ENCODE peak calls at places on chromosomes 12 and 14, in five cellular contexts. One of them, this sample, is unnamed.

GRCh38 chr12:32466986-32467711 is 67.8 kb downstream of the FGD4 start:
- DNase-seq in neural progenitor cell: no peak
- DNase-seq in brain microvascular endothelial cell: no peak
- DNase-seq in GM12865: no peak
- DNase-seq in sigmoid colon: no peak
- DNase-seq in this sample: no peak

GRCh38 chr12:96882862-96883261 is 24.2 kb upstream of the NEDD1 start:
- DNase-seq in sigmoid colon: no peak
- DNase-seq in neural progenitor cell: no peak
- DNase-seq in brain microvascular endothelial cell: peak
- DNase-seq in GM12865: no peak
- DNase-seq in this sample: peak

GRCh38 chr12:9651265-9651729 is 18.2 kb upstream of the CLEC2D start:
- DNase-seq in GM12865: peak
- DNase-seq in neural progenitor cell: no peak
- DNase-seq in brain microvascular endothelial cell: peak
- DNase-seq in sigmoid colon: no peak
- DNase-seq in this sample: peak

GRCh38 chr12:14775652-14776020 is 27.6 kb downstream of the WBP11 start:
- DNase-seq in sigmoid colon: no peak
- DNase-seq in brain microvascular endothelial cell: peak
- DNase-seq in GM12865: no peak
- DNase-seq in neural progenitor cell: no peak
- DNase-seq in this sample: no peak

GRCh38 chr14:71651228-71651627 is 281.0 kb upstream of the RGS6 start:
- DNase-seq in GM12865: no peak
- DNase-seq in sigmoid colon: no peak
- DNase-seq in brain microvascular endothelial cell: peak
- DNase-seq in neural progenitor cell: no peak
- DNase-seq in this sample: peak

GRCh38 chr12:4274396-4274959 is 916 bp downstream of the CCND2 start:
- DNase-seq in neural progenitor cell: peak
- DNase-seq in brain microvascular endothelial cell: no peak
- DNase-seq in sigmoid colon: peak
- DNase-seq in GM12865: peak
- DNase-seq in this sample: no peak

GRCh38 chr14:65414961-65415589 is 2.5 kb downstream of the FUT8 start:
- DNase-seq in neural progenitor cell: peak
- DNase-seq in sigmoid colon: no peak
- DNase-seq in brain microvascular endothelial cell: peak
- DNase-seq in GM12865: peak
- DNase-seq in this sample: peak

GRCh38 chr14:46344327-46344937 is 307.1 kb downstream of the RPL10L start:
- DNase-seq in brain microvascular endothelial cell: peak
- DNase-seq in GM12865: peak
- DNase-seq in neural progenitor cell: peak
- DNase-seq in sigmoid colon: no peak
- DNase-seq in this sample: peak

GRCh38 chr14:56870336-56870735 is 60.1 kb upstream of the OTX2 start:
- DNase-seq in brain microvascular endothelial cell: no peak
- DNase-seq in GM12865: no peak
- DNase-seq in sigmoid colon: no peak
- DNase-seq in neural progenitor cell: no peak
- DNase-seq in this sample: no peak

GRCh38 chr12:236445-236844 is 22.5 kb upstream of the SLC6A12 start:
- DNase-seq in GM12865: no peak
- DNase-seq in sigmoid colon: no peak
- DNase-seq in neural progenitor cell: no peak
- DNase-seq in brain microvascular endothelial cell: no peak
- DNase-seq in this sample: no peak

GRCh38 chr14:52043690-52044089 is 25.2 kb downstream of the NID2 start:
- DNase-seq in GM12865: peak
- DNase-seq in neural progenitor cell: peak
- DNase-seq in brain microvascular endothelial cell: peak
- DNase-seq in sigmoid colon: no peak
- DNase-seq in this sample: no peak

GRCh38 chr14:101862711-101863110 is 101.2 kb downstream of the PPP2R5C start:
- DNase-seq in brain microvascular endothelial cell: no peak
- DNase-seq in sigmoid colon: no peak
- DNase-seq in GM12865: no peak
- DNase-seq in neural progenitor cell: no peak
- DNase-seq in this sample: no peak

GRCh38 chr14:82079553-82079952 is 545.9 kb upstream of the SEL1L start:
- DNase-seq in sigmoid colon: no peak
- DNase-seq in GM12865: no peak
- DNase-seq in brain microvascular endothelial cell: no peak
- DNase-seq in neural progenitor cell: no peak
- DNase-seq in this sample: no peak

GRCh38 chr12:90679674-90680073 is 275.3 kb downstream of the CCER1 start:
- DNase-seq in GM12865: no peak
- DNase-seq in neural progenitor cell: no peak
- DNase-seq in brain microvascular endothelial cell: no peak
- DNase-seq in sigmoid colon: no peak
- DNase-seq in this sample: no peak

GRCh38 chr14:24607081-24607480 is 2.4 kb downstream of the GZMH start:
- DNase-seq in sigmoid colon: no peak
- DNase-seq in brain microvascular endothelial cell: no peak
- DNase-seq in GM12865: peak
- DNase-seq in neural progenitor cell: no peak
- DNase-seq in this sample: no peak

GRCh38 chr12:3492868-3493224 is 1.8 kb downstream of the PRMT8 start:
- DNase-seq in brain microvascular endothelial cell: no peak
- DNase-seq in neural progenitor cell: no peak
- DNase-seq in GM12865: no peak
- DNase-seq in sigmoid colon: no peak
- DNase-seq in this sample: no peak

GRCh38 chr12:59164991-59165718 is 244.9 kb upstream of the LRIG3 start:
- DNase-seq in GM12865: peak
- DNase-seq in sigmoid colon: no peak
- DNase-seq in brain microvascular endothelial cell: no peak
- DNase-seq in neural progenitor cell: peak
- DNase-seq in this sample: peak

GRCh38 chr12:29299613-29300012 is 81.4 kb downstream of the ERGIC2 start:
- DNase-seq in brain microvascular endothelial cell: no peak
- DNase-seq in sigmoid colon: no peak
- DNase-seq in neural progenitor cell: no peak
- DNase-seq in GM12865: no peak
- DNase-seq in this sample: no peak

GRCh38 chr12:132500856-132501180 is 10.9 kb downstream of the FBRSL1 start:
- DNase-seq in brain microvascular endothelial cell: no peak
- DNase-seq in neural progenitor cell: no peak
- DNase-seq in sigmoid colon: no peak
- DNase-seq in GM12865: no peak
- DNase-seq in this sample: no peak

GRCh38 chr12:110109037-110109836 is 14.9 kb upstream of the IFT81 start:
- DNase-seq in GM12865: no peak
- DNase-seq in brain microvascular endothelial cell: peak
- DNase-seq in neural progenitor cell: peak
- DNase-seq in sigmoid colon: peak
- DNase-seq in this sample: peak

GRCh38 chr14:40762685-40763084 is 844.0 kb upstream of the LRFN5 start:
- DNase-seq in neural progenitor cell: no peak
- DNase-seq in brain microvascular endothelial cell: no peak
- DNase-seq in sigmoid colon: no peak
- DNase-seq in GM12865: no peak
- DNase-seq in this sample: no peak

GRCh38 chr12:128458301-128458974 is 191.5 kb downstream of the TMEM132C start:
- DNase-seq in GM12865: no peak
- DNase-seq in neural progenitor cell: peak
- DNase-seq in brain microvascular endothelial cell: no peak
- DNase-seq in sigmoid colon: no peak
- DNase-seq in this sample: no peak

GRCh38 chr12:3127832-3128231 is 50.7 kb downstream of the TSPAN9 start:
- DNase-seq in neural progenitor cell: no peak
- DNase-seq in GM12865: no peak
- DNase-seq in sigmoid colon: no peak
- DNase-seq in brain microvascular endothelial cell: peak
- DNase-seq in this sample: peak

GRCh38 chr14:89041245-89041585 is 216.8 kb downstream of the TTC8 start:
- DNase-seq in sigmoid colon: no peak
- DNase-seq in GM12865: no peak
- DNase-seq in neural progenitor cell: no peak
- DNase-seq in brain microvascular endothelial cell: no peak
- DNase-seq in this sample: no peak

GRCh38 chr12:124694250-124694649 is 126.8 kb upstream of the NCOR2 start:
- DNase-seq in sigmoid colon: no peak
- DNase-seq in brain microvascular endothelial cell: no peak
- DNase-seq in neural progenitor cell: no peak
- DNase-seq in GM12865: peak
- DNase-seq in this sample: no peak

GRCh38 chr12:42701079-42701478 is 111.5 kb upstream of the PRICKLE1 start:
- DNase-seq in neural progenitor cell: no peak
- DNase-seq in GM12865: no peak
- DNase-seq in brain microvascular endothelial cell: no peak
- DNase-seq in sigmoid colon: no peak
- DNase-seq in this sample: no peak

GRCh38 chr12:110545812-110546211 is 37.3 kb downstream of the PPTC7 start:
- DNase-seq in neural progenitor cell: no peak
- DNase-seq in sigmoid colon: no peak
- DNase-seq in GM12865: no peak
- DNase-seq in brain microvascular endothelial cell: no peak
- DNase-seq in this sample: no peak

GRCh38 chr14:55807059-55807499 is 227.1 kb downstream of the KTN1 start:
- DNase-seq in neural progenitor cell: no peak
- DNase-seq in GM12865: peak
- DNase-seq in sigmoid colon: peak
- DNase-seq in brain microvascular endothelial cell: peak
- DNase-seq in this sample: peak

GRCh38 chr12:6383572-6384498 is at the start of gene LTBR:
- DNase-seq in sigmoid colon: peak
- DNase-seq in neural progenitor cell: peak
- DNase-seq in GM12865: peak
- DNase-seq in brain microvascular endothelial cell: peak
- DNase-seq in this sample: peak
- TF ChIP-seq CTCF in sigmoid colon: no peak
- TF ChIP-seq CTCF in neural progenitor cell: no peak
- TF ChIP-seq CTCF in GM12865: no peak
- TF ChIP-seq CTCF in brain microvascular endothelial cell: peak
- TF ChIP-seq CTCF in this sample: no peak

DNA sequence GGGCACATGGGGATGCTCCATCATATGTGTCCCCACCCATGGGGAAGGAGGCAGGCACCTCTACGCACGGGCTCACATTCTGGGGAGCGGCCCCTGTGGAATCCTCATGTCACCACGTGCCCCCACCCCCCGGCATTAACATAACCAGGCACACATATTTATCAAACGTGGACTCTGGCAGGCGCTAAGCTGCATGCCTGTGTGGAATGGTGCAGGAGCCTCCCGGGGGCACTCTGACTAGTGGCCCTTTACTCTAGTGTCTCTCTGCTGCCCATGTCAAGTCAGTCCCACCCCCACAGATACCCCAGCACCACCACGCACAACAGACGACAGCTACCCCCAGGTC is 66.1 kb downstream of the CCDC88C start:
- DNase-seq in sigmoid colon: no peak
- DNase-seq in neural progenitor cell: no peak
- DNase-seq in GM12865: no peak
- DNase-seq in brain microvascular endothelial cell: no peak
- DNase-seq in this sample: no peak
- H3K4me3 ChIP-seq in sigmoid colon: peak
- H3K4me3 ChIP-seq in neural progenitor cell: no peak
- H3K4me3 ChIP-seq in GM12865: peak
- H3K4me3 ChIP-seq in brain microvascular endothelial cell: no peak
- H3K4me3 ChIP-seq in this sample: no peak

GRCh38 chr12:7905071-7905470 is 30.9 kb downstream of the SLC2A3 start:
- DNase-seq in sigmoid colon: no peak
- DNase-seq in GM12865: no peak
- DNase-seq in brain microvascular endothelial cell: no peak
- DNase-seq in neural progenitor cell: no peak
- DNase-seq in this sample: peak

GRCh38 chr12:7907009-7907408 is 29.0 kb downstream of the SLC2A3 start:
- DNase-seq in brain microvascular endothelial cell: peak
- DNase-seq in neural progenitor cell: peak
- DNase-seq in sigmoid colon: no peak
- DNase-seq in GM12865: peak
- DNase-seq in this sample: peak
- TF ChIP-seq CTCF in brain microvascular endothelial cell: peak
- TF ChIP-seq CTCF in neural progenitor cell: peak
- TF ChIP-seq CTCF in sigmoid colon: no peak
- TF ChIP-seq CTCF in GM12865: no peak
- TF ChIP-seq CTCF in this sample: peak

DNA sequence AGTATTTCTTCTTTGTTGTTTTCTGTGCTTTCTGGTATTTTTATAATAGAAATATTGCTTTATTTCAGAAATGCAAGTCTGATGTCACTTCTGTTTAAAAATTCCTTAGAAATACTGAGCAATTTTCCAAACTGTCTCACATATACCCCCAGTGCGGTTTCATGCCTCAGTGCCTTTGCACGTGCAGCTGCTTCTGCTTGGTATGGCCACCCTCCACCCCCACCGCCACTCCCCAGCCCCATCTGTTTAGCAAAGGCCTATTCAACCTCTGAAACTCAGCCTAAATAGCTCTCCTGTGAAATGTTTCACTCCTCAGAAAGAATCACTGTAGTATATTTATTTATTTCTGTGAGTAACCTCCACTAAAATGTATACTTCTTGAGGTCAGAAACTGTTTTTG is 52.3 kb downstream of the PPM1H start:
- DNase-seq in GM12865: peak
- DNase-seq in brain microvascular endothelial cell: no peak
- DNase-seq in sigmoid colon: no peak
- DNase-seq in neural progenitor cell: no peak
- DNase-seq in this sample: no peak
- H3K4me3 ChIP-seq in GM12865: no peak
- H3K4me3 ChIP-seq in brain microvascular endothelial cell: no peak
- H3K4me3 ChIP-seq in sigmoid colon: no peak
- H3K4me3 ChIP-seq in neural progenitor cell: no peak
- H3K4me3 ChIP-seq in this sample: no peak

GRCh38 chr14:22978873-22979671 is 3.3 kb downstream of the AJUBA start:
- DNase-seq in brain microvascular endothelial cell: no peak
- DNase-seq in sigmoid colon: no peak
- DNase-seq in GM12865: no peak
- DNase-seq in neural progenitor cell: no peak
- DNase-seq in this sample: no peak
- TF ChIP-seq CTCF in brain microvascular endothelial cell: no peak
- TF ChIP-seq CTCF in sigmoid colon: no peak
- TF ChIP-seq CTCF in GM12865: no peak
- TF ChIP-seq CTCF in neural progenitor cell: no peak
- TF ChIP-seq CTCF in this sample: no peak